ENCODE peak calls at places on chromosomes 16 and 17, in six cellular contexts. H is kidney; D is H9; M is CD4-positive, alpha-beta T cell; O is esophagus squamous epithelium; N is AG04450. P is an unnamed sample.
A peak's percentile ranks its signal among the peaks of the same experiment; 100 is the strongest.

GRCh38 chr16:72536673-72537435 is 364.9 kb upstream of the PMFBP1 start:
- DNase-seq in H (no peak), D (no peak), M (no peak), O (no peak), N (no peak), P (no peak)

GRCh38 chr16:24044467-24044866 is 208.7 kb downstream of the PRKCB start:
- DNase-seq in H (no peak), D (no peak), M (no peak), O (no peak), N (no peak), P (no peak)

GRCh38 chr16:3945751-3946603 is 65.5 kb upstream of the CREBBP start:
- DNase-seq in H (peak; percentile 83), D (no peak), M (no peak), O (no peak), N (peak; percentile 98), P (peak; percentile 95)

GRCh38 chr16:86443508-86444130 is 66.7 kb upstream of the FOXF1 start:
- DNase-seq in H (no peak), D (no peak), M (no peak), O (no peak), N (no peak), P (no peak)

GRCh38 chr17:9676084-9676483 is 30.8 kb downstream of the USP43 start:
- DNase-seq in H (no peak), D (no peak), M (no peak), O (no peak), N (no peak), P (no peak)

GRCh38 chr17:19313066-19313745 is 49.3 kb downstream of the B9D1 start:
- DNase-seq in H (no peak), D (no peak), M (no peak), O (no peak), N (no peak), P (no peak)

GRCh38 chr16:78686601-78687000 is 587.1 kb downstream of the WWOX start:
- DNase-seq in H (no peak), D (no peak), M (no peak), O (no peak), N (no peak), P (no peak)

GRCh38 chr17:29838961-29839360 is 91.1 kb downstream of the SSH2 start:
- DNase-seq in H (no peak), D (peak; percentile 66), M (no peak), O (no peak), N (no peak), P (peak; percentile 58)

GRCh38 chr17:73986641-73987177 is 216.8 kb upstream of the RPL38 start:
- DNase-seq in H (no peak), D (no peak), M (no peak), O (no peak), N (no peak), P (no peak)

GRCh38 chr16:57536306-57537193 is at the start of gene CCDC102A:
- DNase-seq in H (peak; percentile 87), D (peak; percentile 57), M (peak; percentile 17), O (no peak), N (no peak), P (no peak)

GRCh38 chr16:80122155-80122554 is 418.6 kb upstream of the DYNLRB2 start:
- DNase-seq in H (peak; percentile 60), D (no peak), M (no peak), O (no peak), N (no peak), P (peak; percentile 18)

GRCh38 chr17:40018211-40019121 is 3.2 kb downstream of the CSF3 start:
- DNase-seq in H (no peak), D (peak; percentile 79), M (no peak), O (no peak), N (no peak), P (no peak)

GRCh38 chr16:88831838-88832237 is 20.1 kb upstream of the APRT start:
- DNase-seq in H (no peak), D (no peak), M (no peak), O (no peak), N (no peak), P (no peak)

GRCh38 chr17:70804161-70804560 is 634.8 kb downstream of the KCNJ2 start:
- DNase-seq in H (no peak), D (no peak), M (no peak), O (no peak), N (no peak), P (peak; percentile 26)

GRCh38 chr17:29686998-29687397 is 64.3 kb upstream of the CORO6 start:
- DNase-seq in H (no peak), D (no peak), M (no peak), O (no peak), N (no peak), P (no peak)

GRCh38 chr17:65417406-65418221 is 143.8 kb downstream of the AXIN2 start:
- DNase-seq in H (no peak), D (no peak), M (no peak), O (no peak), N (no peak), P (no peak)

GRCh38 chr17:82633343-82633742 is 14.9 kb downstream of the WDR45B start:
- DNase-seq in H (no peak), D (no peak), M (no peak), O (no peak), N (no peak), P (no peak)

GRCh38 chr16:28880589-28880915 is 2.3 kb downstream of the ATP2A1 start:
- DNase-seq in H (peak; percentile 71), D (peak; percentile 49), M (no peak), O (no peak), N (no peak), P (no peak)

GRCh38 chr16:67537270-67537635 is 8.6 kb downstream of the RIPOR1 start:
- DNase-seq in H (peak; percentile 92), D (peak; percentile 63), M (no peak), O (no peak), N (no peak), P (no peak)

GRCh38 chr17:39801055-39801454 is 63.1 kb downstream of the IKZF3 start:
- DNase-seq in H (no peak), D (no peak), M (no peak), O (no peak), N (no peak), P (no peak)

GRCh38 chr16:24685539-24686432 is 43.7 kb upstream of the TNRC6A start:
- DNase-seq in H (peak; percentile 81), D (peak; percentile 74), M (no peak), O (no peak), N (no peak), P (no peak)

GRCh38 chr17:82234211-82235055 is 5.6 kb downstream of the SLC16A3 start:
- DNase-seq in H (peak; percentile 82), D (no peak), M (no peak), O (no peak), N (no peak), P (no peak)

GRCh38 chr16:87496101-87496801 is 3.4 kb upstream of the ZCCHC14 start:
- DNase-seq in H (no peak), D (no peak), M (no peak), O (no peak), N (no peak), P (no peak)

GRCh38 chr17:66422181-66422580 is 119.8 kb downstream of the PRKCA start:
- DNase-seq in H (no peak), D (no peak), M (no peak), O (no peak), N (no peak), P (no peak)

GRCh38 chr16:13507530-13507929 is 412.4 kb upstream of the ERCC4 start:
- DNase-seq in H (no peak), D (no peak), M (no peak), O (no peak), N (no peak), P (no peak)

DNA sequence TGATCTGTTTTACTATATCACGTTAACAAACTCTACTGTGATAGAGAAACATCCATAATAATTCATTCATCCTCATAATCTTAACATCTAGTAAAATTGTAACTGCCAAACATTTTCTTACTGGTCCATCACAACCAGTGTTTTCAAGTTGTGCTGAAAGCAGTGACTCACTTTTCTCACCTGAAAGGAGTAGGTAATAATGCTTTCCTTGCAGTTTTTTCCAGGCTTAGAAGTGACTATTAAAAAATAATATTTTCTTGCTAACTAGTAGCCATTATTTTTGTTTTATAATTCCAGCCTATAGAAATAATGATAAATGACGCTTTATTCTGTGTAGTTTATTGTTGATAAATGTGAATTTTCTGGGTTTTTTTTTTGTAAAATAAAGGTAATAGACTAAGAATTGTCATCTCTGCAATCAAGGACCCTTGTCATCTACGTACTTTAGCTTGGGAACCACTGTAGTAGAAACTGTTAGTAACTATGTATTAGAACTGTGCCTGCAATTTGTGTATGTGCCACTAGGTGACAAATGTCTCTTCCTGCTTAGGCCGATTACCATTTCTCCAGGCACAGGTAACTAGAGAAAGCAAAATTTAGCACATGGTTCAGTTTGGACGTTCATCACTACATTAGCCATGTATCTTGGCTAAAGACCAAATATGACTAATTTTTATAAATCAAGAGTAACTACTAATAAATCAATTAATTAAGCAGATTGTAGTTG is 409.4 kb upstream of the ERCC4 start:
- DNase-seq in H (no peak), D (no peak), M (no peak), O (no peak), N (no peak), P (no peak)
- TF ChIP-seq CTCF in H (no peak), D (peak; percentile 71), M (no peak), O (no peak), N (no peak), P (peak; percentile 18)

DNA sequence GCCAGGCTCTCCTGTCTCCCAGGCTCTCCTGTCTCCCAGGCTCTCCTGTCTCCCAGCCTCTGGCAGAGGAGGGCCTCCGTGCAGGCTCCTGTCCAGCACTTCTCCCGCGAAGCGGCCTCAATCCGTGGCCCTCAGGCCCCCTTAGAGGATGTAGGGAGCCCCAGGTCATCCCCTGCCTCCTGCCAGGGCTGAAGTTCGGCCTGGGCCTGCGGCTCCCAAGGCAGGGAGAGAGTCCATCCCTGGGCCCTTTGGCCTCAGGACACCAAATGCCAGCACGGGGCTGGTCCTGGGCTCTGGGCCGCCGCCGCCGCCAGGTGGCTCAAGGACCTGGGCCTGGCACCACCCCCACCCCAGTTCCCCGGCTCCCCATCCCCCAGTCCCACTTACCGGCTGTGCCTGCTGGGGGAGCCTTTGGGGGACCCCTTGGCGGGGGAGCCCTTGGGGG is 370 bp downstream of the EVPL start:
- DNase-seq in H (no peak), D (peak; percentile 46), M (no peak), O (no peak), N (no peak), P (no peak)
- TF ChIP-seq CTCF in H (no peak), D (no peak), M (no peak), O (no peak), N (no peak), P (no peak)

GRCh38 chr16:6496996-6497395 is 835.6 kb upstream of the RBFOX1 start:
- DNase-seq in H (no peak), D (no peak), M (no peak), O (no peak), N (no peak), P (no peak)
- TF ChIP-seq CTCF in H (no peak), D (no peak), M (no peak), O (no peak), N (no peak), P (no peak)

DNA sequence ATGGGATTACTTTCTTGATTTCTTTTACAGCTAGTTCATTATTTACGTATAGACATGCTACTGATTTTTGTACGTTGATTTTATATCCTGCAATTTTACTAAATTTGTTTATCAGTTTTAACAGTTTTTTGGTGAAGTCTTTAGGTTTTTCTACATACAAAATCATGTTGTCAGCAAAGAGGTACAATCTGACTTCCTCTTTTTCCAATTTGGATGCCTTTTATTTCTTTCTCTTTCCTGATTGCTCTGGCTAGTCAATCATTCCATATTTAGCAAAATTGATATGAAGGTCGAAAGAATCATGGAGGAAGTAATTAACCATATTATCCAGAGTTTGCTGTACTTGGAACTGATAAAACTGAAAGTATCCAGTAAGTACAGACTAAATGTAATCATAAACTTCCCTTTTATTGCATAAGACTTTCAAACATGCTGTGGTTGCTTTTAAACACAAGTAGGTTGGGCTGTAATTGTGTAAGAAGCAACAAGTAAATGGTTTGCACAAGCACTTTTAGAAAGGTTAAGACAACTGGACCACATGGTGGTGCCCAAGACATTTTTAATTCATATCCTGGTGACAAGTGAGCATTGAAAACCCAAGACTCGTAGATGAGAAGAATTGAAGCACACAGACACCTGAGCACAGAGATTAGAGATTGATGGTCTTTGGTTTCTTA is 8.4 kb downstream of the GDE1 start:
- DNase-seq in H (no peak), D (no peak), M (no peak), O (no peak), N (no peak), P (no peak)
- TF ChIP-seq CTCF in H (no peak), D (no peak), M (no peak), O (no peak), N (no peak), P (no peak)

P was measured in retinal pigment epithelial cell.